ENCODE peak calls at places on chromosome 16, in five cellular contexts. I is HFFc6, E is cardiac muscle cell, L is NCI-H69, B is glutamatergic neuron. Q is an unnamed sample.

GRCh38 chr16:84819644-84820304 is at the start of gene CRISPLD2:
- DNase-seq in I (peak), E (peak), L (peak), B (peak), Q (peak)

GRCh38 chr16:66131156-66131807 is 235.2 kb upstream of the CDH5 start:
- DNase-seq in I (peak), E (no peak), L (no peak), B (no peak), Q (no peak)

GRCh38 chr16:55892821-55893220 is 17.6 kb upstream of the CES5A start:
- DNase-seq in I (no peak), E (no peak), L (no peak), B (no peak), Q (no peak)

GRCh38 chr16:51851111-51851510 is 695.8 kb downstream of the TOX3 start:
- DNase-seq in I (no peak), E (no peak), L (no peak), B (no peak), Q (no peak)

GRCh38 chr16:66988197-66988788 is at the start of gene CES4A:
- DNase-seq in I (no peak), E (no peak), L (no peak), B (no peak), Q (peak)

GRCh38 chr16:79593074-79593531 is 7.4 kb downstream of the MAF start:
- DNase-seq in I (no peak), E (no peak), L (no peak), B (no peak), Q (no peak)

GRCh38 chr16:4212934-4213296 is 29.0 kb downstream of the SRL start:
- DNase-seq in I (peak), E (no peak), L (no peak), B (no peak), Q (no peak)

GRCh38 chr16:30786115-30786935 is 680 bp downstream of the ZNF629 start:
- DNase-seq in I (peak), E (peak), L (peak), B (peak), Q (peak)

GRCh38 chr16:68275611-68276191 is 11.4 kb downstream of the SLC7A6 start:
- DNase-seq in I (no peak), E (no peak), L (peak), B (no peak), Q (no peak)

GRCh38 chr16:31061813-31062440 is 12.1 kb downstream of the ZNF668 start:
- DNase-seq in I (no peak), E (no peak), L (no peak), B (no peak), Q (no peak)

GRCh38 chr16:76654421-76654820 is 377.2 kb downstream of the CNTNAP4 start:
- DNase-seq in I (no peak), E (no peak), L (no peak), B (no peak), Q (no peak)

GRCh38 chr16:49338867-49339266 is 34.7 kb upstream of the C16orf78 start:
- DNase-seq in I (no peak), E (no peak), L (no peak), B (no peak), Q (no peak)

GRCh38 chr16:85424260-85425060 is 188.7 kb upstream of the GSE1 start:
- DNase-seq in I (no peak), E (no peak), L (peak), B (peak), Q (no peak)

GRCh38 chr16:31182391-31182790 is 2.5 kb downstream of the FUS start:
- DNase-seq in I (no peak), E (no peak), L (no peak), B (no peak), Q (no peak)

GRCh38 chr16:67470314-67470713 is 10.6 kb downstream of the ATP6V0D1 start:
- DNase-seq in I (no peak), E (peak), L (peak), B (no peak), Q (no peak)

GRCh38 chr16:74726736-74727135 is 26.1 kb upstream of the MLKL start:
- DNase-seq in I (no peak), E (no peak), L (no peak), B (no peak), Q (peak)

GRCh38 chr16:8620535-8620934 is 963 bp upstream of the METTL22 start:
- DNase-seq in I (no peak), E (no peak), L (no peak), B (no peak), Q (no peak)

GRCh38 chr16:83981799-83982198 is 13.8 kb downstream of the NECAB2 start:
- DNase-seq in I (no peak), E (no peak), L (no peak), B (no peak), Q (no peak)

GRCh38 chr16:80299416-80299815 is 241.4 kb upstream of the DYNLRB2 start:
- DNase-seq in I (no peak), E (no peak), L (no peak), B (no peak), Q (no peak)

GRCh38 chr16:81524382-81524781 is 79.8 kb downstream of the CMIP start:
- DNase-seq in I (no peak), E (no peak), L (no peak), B (no peak), Q (no peak)

GRCh38 chr16:89023151-89023551 is 46.1 kb upstream of the CBFA2T3 start:
- DNase-seq in I (no peak), E (no peak), L (no peak), B (no peak), Q (no peak)

GRCh38 chr16:2979669-2980226 is 498 bp downstream of the PKMYT1 start:
- DNase-seq in I (no peak), E (no peak), L (peak), B (no peak), Q (no peak)

GRCh38 chr16:20851601-20852000 is 45.3 kb downstream of the REXO5 start:
- DNase-seq in I (peak), E (peak), L (no peak), B (no peak), Q (peak)

GRCh38 chr16:50739031-50739430 is 2.9 kb upstream of the CYLD start:
- DNase-seq in I (no peak), E (no peak), L (no peak), B (no peak), Q (no peak)

GRCh38 chr16:88805887-88806393 is 2.4 kb downstream of the CDT1 start:
- DNase-seq in I (no peak), E (no peak), L (no peak), B (no peak), Q (no peak)

GRCh38 chr16:68368602-68368944 is 57.8 kb downstream of the PRMT7 start:
- DNase-seq in I (no peak), E (no peak), L (no peak), B (no peak), Q (no peak)

GRCh38 chr16:80330803-80331202 is 210.0 kb upstream of the DYNLRB2 start:
- DNase-seq in I (no peak), E (no peak), L (no peak), B (no peak), Q (no peak)

GRCh38 chr16:54345231-54345630 is 58.6 kb upstream of the IRX3 start:
- DNase-seq in I (no peak), E (no peak), L (no peak), B (no peak), Q (no peak)

GRCh38 chr16:3952342-3953131 is 72.0 kb upstream of the CREBBP start:
- DNase-seq in I (no peak), E (no peak), L (no peak), B (no peak), Q (no peak)

GRCh38 chr16:87448866-87449265 is 44.0 kb downstream of the ZCCHC14 start:
- DNase-seq in I (no peak), E (no peak), L (no peak), B (no peak), Q (no peak)

GRCh38 chr16:30407794-30408534 is 558 bp downstream of the ZNF771 start:
- DNase-seq in I (peak), E (no peak), L (peak), B (no peak), Q (peak)

GRCh38 chr16:8936421-8936820 is 27.3 kb downstream of the USP7 start:
- DNase-seq in I (peak), E (no peak), L (peak), B (peak), Q (peak)

Q was measured in D341Med.